ENCODE peak calls at places on chromosomes 12 and 14, in nine cellular contexts. C is breast epithelium, X is ovary, O is stomach, V is NB4, F is adrenal gland, B is tibial nerve, E is esophagus squamous epithelium, U is gastrocnemius medialis. Q is an unnamed sample.

GRCh38 chr12:29921307-29921706 is 137.6 kb upstream of the TMTC1 start:
- DNase-seq in C (no peak), X (no peak), O (no peak), V (peak), F (no peak), B (no peak), E (no peak), U (no peak), Q (no peak)

GRCh38 chr12:111529424-111530368 is 69.4 kb downstream of the ATXN2 start:
- DNase-seq in C (no peak), X (peak), O (peak), V (peak), F (peak), B (no peak), E (no peak), U (no peak), Q (peak)

GRCh38 chr14:39265741-39266588 is 32.2 kb downstream of the MIA2 start:
- DNase-seq in C (no peak), X (no peak), O (no peak), V (peak), F (no peak), B (no peak), E (no peak), U (peak), Q (no peak)

GRCh38 chr14:55976619-55977018 is 141.6 kb upstream of the PELI2 start:
- DNase-seq in C (no peak), X (no peak), O (no peak), V (no peak), F (no peak), B (no peak), E (no peak), U (no peak), Q (no peak)

GRCh38 chr12:29463198-29463597 is 34.3 kb downstream of the OVCH1 start:
- DNase-seq in C (no peak), X (no peak), O (no peak), V (peak), F (no peak), B (no peak), E (no peak), U (no peak), Q (no peak)

GRCh38 chr12:27554003-27554402 is 30.0 kb downstream of the PPFIBP1 start:
- DNase-seq in C (no peak), X (no peak), O (no peak), V (no peak), F (no peak), B (no peak), E (no peak), U (no peak), Q (no peak)

GRCh38 chr12:106341086-106341879 is 16.3 kb upstream of the POLR3B start:
- DNase-seq in C (no peak), X (no peak), O (no peak), V (no peak), F (no peak), B (no peak), E (no peak), U (no peak), Q (no peak)

GRCh38 chr12:64522807-64523206 is 70.9 kb downstream of the TBK1 start:
- DNase-seq in C (no peak), X (no peak), O (no peak), V (peak), F (no peak), B (no peak), E (no peak), U (no peak), Q (no peak)

GRCh38 chr14:25140423-25140822 is 90.5 kb upstream of the STXBP6 start:
- DNase-seq in C (no peak), X (no peak), O (no peak), V (no peak), F (no peak), B (no peak), E (no peak), U (no peak), Q (no peak)

GRCh38 chr14:104443391-104444158 is 136.0 kb upstream of the C14orf180 start:
- DNase-seq in C (peak), X (no peak), O (no peak), V (no peak), F (no peak), B (no peak), E (no peak), U (no peak), Q (no peak)

GRCh38 chr14:106845286-106846087 is 1319.1 kb downstream of the TMEM121 start:
- DNase-seq in C (peak), X (peak), O (peak), V (peak), F (no peak), B (no peak), E (no peak), U (no peak), Q (peak)

GRCh38 chr14:66634876-66635275 is 126.9 kb downstream of the GPHN start:
- DNase-seq in C (no peak), X (no peak), O (no peak), V (no peak), F (no peak), B (no peak), E (no peak), U (no peak), Q (no peak)

GRCh38 chr14:77208266-77208978 is 26.8 kb downstream of the TMEM63C start:
- DNase-seq in C (peak), X (peak), O (peak), V (peak), F (peak), B (peak), E (no peak), U (peak), Q (peak)

GRCh38 chr12:123319826-123320225 is 44.8 kb downstream of the SBNO1 start:
- DNase-seq in C (no peak), X (no peak), O (no peak), V (no peak), F (no peak), B (no peak), E (no peak), U (no peak), Q (no peak)

GRCh38 chr12:15444523-15444922 is 122.2 kb downstream of the PTPRO start:
- DNase-seq in C (no peak), X (no peak), O (no peak), V (no peak), F (no peak), B (no peak), E (no peak), U (no peak), Q (no peak)

GRCh38 chr14:55084648-55085441 is 33.4 kb downstream of the MAPK1IP1L start:
- DNase-seq in C (peak), X (no peak), O (no peak), V (no peak), F (no peak), B (no peak), E (no peak), U (no peak), Q (no peak)

GRCh38 chr14:68701001-68701741 is 91.7 kb downstream of the ZFP36L1 start:
- DNase-seq in C (no peak), X (no peak), O (no peak), V (no peak), F (no peak), B (no peak), E (no peak), U (no peak), Q (peak)

GRCh38 chr12:21774358-21775129 is at the start of gene KCNJ8:
- DNase-seq in C (no peak), X (peak), O (peak), V (peak), F (peak), B (peak), E (no peak), U (peak), Q (peak)

DNA sequence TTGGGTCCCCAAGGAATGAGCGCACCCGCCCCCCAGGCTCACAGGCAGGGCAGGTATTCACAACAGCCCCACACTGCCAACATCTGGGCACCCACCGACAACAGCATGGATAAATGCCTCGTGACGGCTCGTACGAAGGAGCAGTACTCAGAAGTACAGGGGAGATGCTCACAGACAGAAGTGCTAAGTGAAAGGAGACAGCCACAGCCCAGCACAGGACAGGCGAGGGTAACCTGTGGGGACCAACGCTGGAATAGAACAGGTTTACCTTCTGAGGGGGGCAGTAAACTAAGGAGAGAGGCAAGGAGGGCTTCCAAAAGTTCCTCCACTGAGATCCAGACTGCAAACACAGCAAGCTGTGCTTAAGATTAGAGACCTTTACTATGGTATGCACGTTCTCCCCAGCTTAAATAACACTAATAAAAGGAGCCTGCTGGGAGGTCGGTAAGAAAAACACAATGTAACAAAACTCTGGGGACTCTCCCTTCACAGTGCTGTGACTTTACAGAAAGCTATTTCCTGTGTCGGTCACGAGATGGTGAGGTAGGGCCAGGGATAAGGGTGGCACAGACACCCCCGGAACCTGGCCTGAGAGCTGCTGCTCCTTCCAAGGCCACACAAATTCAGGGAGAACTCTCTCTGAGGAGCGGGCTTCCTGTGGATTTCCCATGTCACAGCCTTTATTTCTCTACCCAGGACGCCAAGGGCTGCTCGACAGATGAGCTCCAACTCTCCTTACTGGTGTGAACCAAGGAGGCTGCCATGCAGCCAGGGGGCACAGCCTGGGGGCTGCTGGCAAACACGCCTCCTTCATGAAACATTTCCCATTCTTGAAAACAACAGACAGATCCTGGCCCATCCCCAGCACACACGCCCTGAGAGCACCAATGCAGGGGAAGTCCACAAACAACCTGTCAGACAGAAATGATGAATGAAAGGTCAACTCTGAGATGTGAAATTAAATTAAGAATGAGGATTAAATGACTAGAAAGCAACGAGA is 26.3 kb downstream of the SLC15A4 start:
- DNase-seq in C (no peak), X (no peak), O (no peak), V (no peak), F (no peak), B (no peak), E (no peak), U (peak), Q (no peak)
- H3K4me3 ChIP-seq in C (no peak), X (no peak), O (no peak), V (no peak), F (no peak), B (no peak), E (no peak), U (no peak), Q (no peak)

GRCh38 chr12:52300796-52301691 is 9.7 kb upstream of the KRT81 start:
- DNase-seq in C (no peak), X (no peak), O (no peak), V (no peak), F (no peak), B (no peak), E (no peak), U (no peak), Q (no peak)
- TF ChIP-seq POLR2A in C (no peak), X (no peak), O (no peak), V (no peak), F (no peak), B (no peak), E (no peak), U (no peak), Q (no peak)

DNA sequence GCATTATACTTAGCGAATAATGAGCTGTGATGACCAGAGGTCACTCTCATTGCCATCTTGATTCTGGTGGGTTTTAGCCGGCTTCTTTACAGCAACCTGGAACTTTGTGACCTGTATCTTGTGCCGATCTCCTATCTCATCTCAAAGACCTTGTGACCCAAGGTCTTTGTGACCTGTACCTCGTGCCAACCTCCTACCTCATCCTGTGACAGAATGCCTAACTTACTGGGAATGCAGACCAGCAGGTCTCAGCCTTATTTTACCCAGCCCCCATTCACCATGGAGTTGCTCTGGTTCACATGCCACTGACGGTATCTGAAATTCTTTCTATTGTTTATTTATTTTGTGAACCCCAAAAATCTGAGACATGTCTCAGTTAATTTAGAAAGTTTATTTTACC is 7.5 kb upstream of the HSPB8 start:
- DNase-seq in C (no peak), X (no peak), O (no peak), V (no peak), F (no peak), B (no peak), E (no peak), U (no peak), Q (no peak)
- H3K4me3 ChIP-seq in C (no peak), X (no peak), O (no peak), V (no peak), F (no peak), B (no peak), E (no peak), U (no peak), Q (no peak)

GRCh38 chr12:26011099-26011498 is 52.6 kb downstream of the RASSF8 start:
- DNase-seq in C (no peak), X (no peak), O (no peak), V (no peak), F (no peak), B (no peak), E (no peak), U (no peak), Q (peak)
- TF ChIP-seq POLR2A in C (no peak), X (no peak), O (no peak), V (no peak), F (no peak), B (no peak), E (no peak), U (no peak), Q (no peak)